ENCODE peak calls at places on chromosome 7, in five cellular contexts. T, A, U, M and F are unnamed samples.

GRCh38 chr7:50543776-50544442 is 21.3 kb downstream of the DDC start:
- DNase-seq in T (no peak), A (no peak), U (no peak), M (no peak), F (no peak)

GRCh38 chr7:937851-938484 is 16.5 kb downstream of the ADAP1 start:
- DNase-seq in T (no peak), A (no peak), U (no peak), M (peak; percentile 35), F (no peak)

GRCh38 chr7:132177708-132178392 is 398.4 kb downstream of the PLXNA4 start:
- DNase-seq in T (no peak), A (no peak), U (no peak), M (no peak), F (no peak)

GRCh38 chr7:17405786-17406185 is 107.3 kb downstream of the AHR start:
- DNase-seq in T (peak; percentile 97), A (no peak), U (no peak), M (no peak), F (no peak)

GRCh38 chr7:1813394-1814088 is 143.5 kb downstream of the ELFN1 start:
- DNase-seq in T (no peak), A (peak; percentile 23), U (no peak), M (no peak), F (peak; percentile 52)

GRCh38 chr7:30743371-30744074 is 8.4 kb upstream of the INMT start:
- DNase-seq in T (no peak), A (no peak), U (no peak), M (no peak), F (no peak)

GRCh38 chr7:133372337-133372736 is 119.5 kb downstream of the EXOC4 start:
- DNase-seq in T (no peak), A (no peak), U (no peak), M (no peak), F (no peak)

GRCh38 chr7:81873559-81873958 is 103.7 kb upstream of the HGF start:
- DNase-seq in T (no peak), A (no peak), U (no peak), M (no peak), F (no peak)

GRCh38 chr7:137656227-137656849 is 190.4 kb downstream of the DGKI start:
- DNase-seq in T (peak; percentile 69), A (peak; percentile 81), U (peak; percentile 43), M (peak; percentile 70), F (peak; percentile 92)

GRCh38 chr7:1979591-1980560 is 252.9 kb downstream of the MAD1L1 start:
- DNase-seq in T (no peak), A (no peak), U (no peak), M (peak; percentile 78), F (no peak)

GRCh38 chr7:54705436-54705835 is 53.6 kb downstream of the SEC61G start:
- DNase-seq in T (peak; percentile 50), A (no peak), U (no peak), M (no peak), F (no peak)

GRCh38 chr7:148664319-148664718 is 34.4 kb upstream of the CUL1 start:
- DNase-seq in T (peak; percentile 83), A (no peak), U (no peak), M (no peak), F (peak; percentile 61)

GRCh38 chr7:6284461-6285360 is 12.3 kb upstream of the CYTH3 start:
- DNase-seq in T (peak; percentile 47), A (no peak), U (no peak), M (no peak), F (no peak)

GRCh38 chr7:135197343-135197742 is 14.0 kb downstream of the WDR91 start:
- DNase-seq in T (no peak), A (peak; percentile 15), U (no peak), M (no peak), F (peak; percentile 13)

GRCh38 chr7:16411391-16411790 is 9.9 kb downstream of the CRPPA start:
- DNase-seq in T (peak; percentile 39), A (no peak), U (no peak), M (no peak), F (no peak)

GRCh38 chr7:80324032-80324431 is 187.8 kb downstream of the GNAT3 start:
- DNase-seq in T (peak; percentile 89), A (no peak), U (no peak), M (no peak), F (no peak)

DNA sequence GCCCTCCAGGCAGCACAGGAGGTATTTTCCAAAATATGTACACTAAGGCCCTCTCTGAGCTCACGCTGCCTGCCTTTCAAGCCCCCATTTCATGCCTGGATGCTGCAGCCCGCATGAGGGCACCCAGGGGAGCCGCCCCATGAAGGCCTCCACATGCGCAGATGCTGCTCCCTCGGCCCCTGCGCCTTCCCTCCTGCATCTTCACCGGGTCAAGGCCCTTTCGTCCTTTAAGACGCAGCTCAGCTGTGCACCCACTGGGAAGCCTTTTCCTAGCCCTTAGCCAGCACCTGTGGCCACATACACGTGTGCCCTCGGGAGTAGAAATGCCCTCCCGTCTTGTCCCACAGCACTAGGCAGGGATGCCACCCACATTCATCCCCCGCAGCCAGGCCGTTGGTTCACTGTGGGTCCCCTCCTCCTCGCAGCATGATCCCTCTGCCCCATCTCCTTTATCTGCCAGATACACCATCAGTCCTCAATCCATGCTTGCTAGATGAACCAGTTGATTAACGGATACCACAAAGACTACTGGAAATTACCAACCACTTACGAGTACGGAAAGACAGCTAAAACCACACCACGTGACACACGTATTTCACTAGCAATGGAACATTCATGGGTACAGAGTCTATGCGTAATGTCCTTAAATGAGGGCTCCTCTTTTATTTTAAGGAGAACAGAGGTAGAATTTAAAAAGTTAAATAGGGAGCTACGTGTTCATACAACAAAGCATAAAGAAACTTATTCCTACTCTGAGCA is 278.0 kb downstream of the TNS3 start:
- DNase-seq in T (no peak), A (no peak), U (no peak), M (no peak), F (peak; percentile 32)
- H3K27ac ChIP-seq in T (no peak overlapping the region), A (no peak overlapping the region), U (no peak overlapping the region), M (no peak overlapping the region), F (peak overlapping the region; percentile 75)

GRCh38 chr7:33043434-33043833 is 19.1 kb downstream of the NT5C3A start:
- DNase-seq in T (no peak), A (no peak), U (no peak), M (no peak), F (no peak)
- H3K4me1 ChIP-seq in T (no peaks in the 10 kb centered on the region), A (peaks cover 72% of the 10 kb centered on the region), U (peaks cover 25% of the 10 kb centered on the region), M (peaks cover 4% of the 10 kb centered on the region), F (no peaks in the 10 kb centered on the region)

GRCh38 chr7:69019437-69019836 is 578.8 kb upstream of the AUTS2 start:
- DNase-seq in T (no peak), A (no peak), U (no peak), M (no peak), F (no peak)

DNA sequence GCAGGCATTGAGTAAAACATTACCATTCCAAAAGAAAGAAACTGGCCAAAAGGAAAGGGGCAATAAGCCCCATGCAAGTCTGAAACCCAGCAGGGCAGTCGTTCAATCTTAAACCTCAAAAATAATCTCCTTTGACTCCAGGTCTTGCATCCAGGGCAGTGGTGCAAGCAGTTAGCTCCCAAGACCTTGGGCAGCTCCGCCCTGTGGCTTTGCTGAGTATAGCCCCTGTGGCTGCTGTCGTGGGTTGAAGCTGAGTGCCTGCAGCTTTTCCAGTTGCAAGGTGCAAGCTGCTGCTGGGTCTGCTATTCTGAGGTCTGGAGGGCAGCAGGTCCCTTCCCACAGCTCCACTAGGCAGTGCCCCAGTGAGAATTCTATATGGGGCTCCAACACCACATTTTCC is 580.1 kb upstream of the AUTS2 start:
- DNase-seq in T (no peak), A (no peak), U (no peak), M (no peak), F (no peak)
- TF ChIP-seq CTCF in T (no peak), A (no peak), U (no peak), M (no peak), F (no peak)

GRCh38 chr7:151607464-151607867 is 87.8 kb upstream of the RHEB start:
- DNase-seq in T (peak; percentile 68), A (no peak), U (no peak), M (no peak), F (no peak)
- H3K27ac ChIP-seq in T (no peak overlapping the region), A (no peak overlapping the region), U (no peak overlapping the region), M (no peak overlapping the region), F (peak overlapping the region; percentile 50)

GRCh38 chr7:44626620-44627019 is 20.2 kb downstream of the OGDH start:
- DNase-seq in T (no peak), A (no peak), U (no peak), M (no peak), F (no peak)

GRCh38 chr7:44618754-44619153 is 12.3 kb downstream of the OGDH start:
- DNase-seq in T (peak; percentile 18), A (no peak), U (no peak), M (no peak), F (no peak)

GRCh38 chr7:44624306-44624705 is 17.9 kb downstream of the OGDH start:
- DNase-seq in T (no peak), A (no peak), U (no peak), M (no peak), F (no peak)

GRCh38 chr7:44625899-44626511 is 19.6 kb downstream of the OGDH start:
- DNase-seq in T (no peak), A (no peak), U (no peak), M (no peak), F (no peak)

DNA sequence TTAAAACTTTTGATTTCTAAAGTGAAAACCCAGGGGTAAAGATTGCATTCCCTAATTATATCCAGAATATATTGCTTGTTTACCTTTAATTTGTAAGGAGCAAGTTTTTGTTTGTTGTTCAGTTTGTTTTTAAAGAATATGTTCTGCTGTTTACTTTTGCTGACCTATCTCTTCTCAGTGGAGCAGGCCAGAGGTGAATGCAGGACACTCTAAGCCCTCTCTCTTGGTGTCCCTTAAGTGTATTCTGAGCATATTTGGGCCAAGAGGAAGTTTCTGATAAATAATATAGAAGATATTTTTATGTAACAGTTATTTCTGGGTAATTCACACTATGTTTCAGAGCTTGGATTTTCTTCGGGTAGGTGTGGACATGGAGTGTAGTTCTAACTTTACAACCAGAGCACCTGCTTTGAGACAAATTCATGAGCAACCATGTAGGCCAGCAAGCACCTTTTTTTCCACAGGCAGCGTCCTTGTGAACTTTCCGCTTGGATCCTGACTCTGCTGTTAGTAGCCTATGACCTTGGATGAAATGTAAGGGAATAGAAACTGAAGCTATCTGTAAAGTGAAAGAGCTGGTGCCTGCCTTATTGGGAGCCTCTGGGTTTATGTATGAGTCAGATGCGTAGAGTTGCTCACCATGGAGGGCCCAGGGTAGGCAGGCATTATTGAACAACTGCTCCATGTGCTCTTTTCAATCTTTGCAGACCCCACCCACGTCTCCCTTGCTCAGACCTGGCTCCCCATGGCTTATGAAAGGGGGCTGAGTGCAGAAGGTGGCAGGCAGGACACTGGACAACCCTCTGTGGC is 16.1 kb downstream of the OGDH start:
- DNase-seq in T (peak; percentile 13), A (no peak), U (no peak), M (no peak), F (no peak)
- H3K4me1 ChIP-seq in T (peaks cover 11% of the 10 kb centered on the region), A (peaks cover 93% of the 10 kb centered on the region), U (peaks cover 20% of the 10 kb centered on the region), M (peaks cover 10% of the 10 kb centered on the region), F (no peaks in the 10 kb centered on the region)

GRCh38 chr7:105107458-105107857 is 93.5 kb downstream of the KMT2E start:
- DNase-seq in T (no peak), A (no peak), U (no peak), M (no peak), F (no peak)
- TF ChIP-seq CTCF in T (no peak), A (no peak), U (no peak), M (no peak), F (no peak)